ENCODE peak calls at places on chromosomes 5 and 9, in nine cellular contexts. J is A549; L is anterior cingulate cortex; D is NCI-H1417; U is activated CD4-positive, CD25-positive, alpha-beta regulatory T cell; Y is heart right ventricle; N is EH; P is amniotic epithelial cell; A is cardiac muscle cell. I is an unnamed sample.

GRCh38 chr5:137954131-137954879 is 65.0 kb downstream of the PKD2L2 start:
- DNase-seq in J (peak), L (no peak), D (no peak), U (no peak), Y (peak), N (peak), P (peak), A (peak), I (no peak)

GRCh38 chr9:79023134-79023577 is 548.6 kb upstream of the TLE4 start:
- DNase-seq in J (peak), L (no peak), D (no peak), U (no peak), Y (no peak), N (peak), P (peak), A (no peak), I (no peak)

GRCh38 chr9:26949604-26950003 is 2.6 kb upstream of the PLAA start:
- DNase-seq in J (no peak), L (no peak), D (no peak), U (no peak), Y (no peak), N (no peak), P (peak), A (no peak), I (no peak)

GRCh38 chr5:158957196-158957595 is 142.5 kb downstream of the EBF1 start:
- DNase-seq in J (no peak), L (no peak), D (no peak), U (no peak), Y (no peak), N (no peak), P (no peak), A (no peak), I (no peak)

GRCh38 chr9:129667850-129668249 is 2.4 kb downstream of the PRRX2 start:
- DNase-seq in J (no peak), L (no peak), D (no peak), U (no peak), Y (no peak), N (no peak), P (no peak), A (no peak), I (no peak)

GRCh38 chr5:166166071-166166470 is 2125.4 kb upstream of the WWC1 start:
- DNase-seq in J (no peak), L (no peak), D (no peak), U (no peak), Y (no peak), N (no peak), P (no peak), A (no peak), I (no peak)

GRCh38 chr9:89473762-89474469 is 24.0 kb downstream of the SEMA4D start:
- DNase-seq in J (no peak), L (no peak), D (no peak), U (no peak), Y (no peak), N (peak), P (peak), A (no peak), I (no peak)

GRCh38 chr9:41229408-41230401 is 40.6 kb upstream of the ZNG1F start:
- DNase-seq in J (no peak), L (no peak), D (no peak), U (no peak), Y (no peak), N (no peak), P (peak), A (no peak), I (no peak)

GRCh38 chr9:5499889-5500398 is 10.4 kb upstream of the PDCD1LG2 start:
- DNase-seq in J (no peak), L (no peak), D (no peak), U (no peak), Y (peak), N (peak), P (peak), A (no peak), I (no peak)

GRCh38 chr9:128420651-128421473 is at the start of gene CERCAM:
- DNase-seq in J (peak), L (no peak), D (no peak), U (no peak), Y (peak), N (peak), P (peak), A (peak), I (peak)

GRCh38 chr9:127667127-127667844 is 39.5 kb upstream of the CFAP157 start:
- DNase-seq in J (no peak), L (no peak), D (no peak), U (no peak), Y (no peak), N (no peak), P (no peak), A (no peak), I (no peak)

GRCh38 chr9:97900738-97901565 is 21.3 kb downstream of the TRMO start:
- DNase-seq in J (peak), L (no peak), D (peak), U (no peak), Y (no peak), N (peak), P (peak), A (peak), I (no peak)

GRCh38 chr9:104868687-104869404 is 59.1 kb downstream of the ABCA1 start:
- DNase-seq in J (peak), L (no peak), D (peak), U (no peak), Y (peak), N (peak), P (peak), A (peak), I (no peak)

GRCh38 chr9:90815183-90815943 is 13.7 kb downstream of the SYK start:
- DNase-seq in J (no peak), L (no peak), D (peak), U (no peak), Y (no peak), N (no peak), P (peak), A (no peak), I (no peak)

GRCh38 chr5:156460496-156460895 is 133.5 kb downstream of the SGCD start:
- DNase-seq in J (no peak), L (no peak), D (no peak), U (no peak), Y (no peak), N (peak), P (no peak), A (no peak), I (no peak)

GRCh38 chr5:141657937-141658545 is 6.8 kb upstream of the FCHSD1 start:
- DNase-seq in J (peak), L (no peak), D (no peak), U (no peak), Y (no peak), N (peak), P (peak), A (no peak), I (no peak)

GRCh38 chr5:162163663-162164062 is 96.1 kb downstream of the GABRG2 start:
- DNase-seq in J (no peak), L (no peak), D (no peak), U (no peak), Y (no peak), N (no peak), P (no peak), A (no peak), I (no peak)